ENCODE peak calls at places on chromosomes 7 and 10, in seven cellular contexts. Y is endothelial cell, V is nucleus accumbens, X is ACHN, K is fibroblast of the conjunctiva, I is NCI-H226, S is NCI-H510A treated with DMSO at 0.1 percent for 48 hours. O is an unnamed sample.

GRCh38 chr10:129915526-129916378 is 48.3 kb downstream of the EBF3 start:
- DNase-seq in S (no peak), I (no peak), V (no peak), Y (no peak), X (no peak), K (no peak), O (no peak)

GRCh38 chr10:52486840-52487611 is 172.9 kb downstream of the DKK1 start:
- DNase-seq in I (peak), Y (no peak), V (no peak), X (peak), S (no peak), K (peak), O (no peak)

GRCh38 chr7:37916017-37916672 is 472 bp downstream of the SFRP4 start:
- DNase-seq in K (no peak), S (peak), Y (no peak), I (no peak), X (no peak), V (no peak), O (no peak)

GRCh38 chr7:92944633-92945032 is 108.3 kb upstream of the CDK6 start:
- DNase-seq in V (no peak), S (no peak), X (no peak), I (no peak), Y (no peak), K (no peak), O (no peak)

GRCh38 chr7:156156734-156157408 is 344.6 kb upstream of the SHH start:
- DNase-seq in K (no peak), V (peak), X (peak), I (no peak), Y (peak), S (no peak), O (no peak)

GRCh38 chr7:30276203-30276900 is 8.0 kb upstream of the ZNRF2 start:
- DNase-seq in S (peak), V (peak), I (peak), X (peak), K (peak), Y (peak), O (peak)

GRCh38 chr7:127585044-127585953 is at the start of gene GCC1:
- DNase-seq in S (peak), K (peak), I (peak), X (peak), V (peak), Y (peak), O (peak)

GRCh38 chr10:58651040-58651439 is 138.4 kb downstream of the BICC1 start:
- DNase-seq in Y (no peak), V (peak), K (no peak), S (no peak), I (no peak), X (no peak), O (no peak)

GRCh38 chr10:62638062-62638477 is 166.4 kb upstream of the ADO start:
- DNase-seq in X (no peak), I (peak), V (no peak), S (no peak), K (no peak), Y (no peak), O (no peak)

O was measured in T-helper 22 cell.